ENCODE peak calls at places on chromosomes 3 and 15, in six cellular contexts. One of them, this sample, is unnamed.

GRCh38 chr15:60553163-60553562 is 74.2 kb upstream of the ICE2 start:
- DNase-seq in brain microvascular endothelial cell: no peak
- DNase-seq in HFF-Myc: no peak
- DNase-seq in thoracic aorta: no peak
- DNase-seq in WERI-Rb-1: peak
- DNase-seq in neuronal stem cell: no peak
- DNase-seq in this sample: no peak

GRCh38 chr3:17187589-17188184 is 302.9 kb downstream of the PLCL2 start:
- DNase-seq in brain microvascular endothelial cell: no peak
- DNase-seq in HFF-Myc: no peak
- DNase-seq in thoracic aorta: no peak
- DNase-seq in WERI-Rb-1: no peak
- DNase-seq in neuronal stem cell: no peak
- DNase-seq in this sample: no peak

GRCh38 chr3:162302983-162303624 is 806.5 kb downstream of the OTOL1 start:
- DNase-seq in brain microvascular endothelial cell: peak
- DNase-seq in HFF-Myc: no peak
- DNase-seq in thoracic aorta: no peak
- DNase-seq in WERI-Rb-1: no peak
- DNase-seq in neuronal stem cell: no peak
- DNase-seq in this sample: no peak

GRCh38 chr15:72991026-72991425 is 61.2 kb upstream of the NEO1 start:
- DNase-seq in brain microvascular endothelial cell: no peak
- DNase-seq in HFF-Myc: no peak
- DNase-seq in thoracic aorta: no peak
- DNase-seq in WERI-Rb-1: no peak
- DNase-seq in neuronal stem cell: no peak
- DNase-seq in this sample: no peak

GRCh38 chr3:11155341-11156025 is 1.2 kb downstream of the HRH1 start:
- DNase-seq in brain microvascular endothelial cell: peak
- DNase-seq in HFF-Myc: peak
- DNase-seq in thoracic aorta: peak
- DNase-seq in WERI-Rb-1: peak
- DNase-seq in neuronal stem cell: peak
- DNase-seq in this sample: peak

GRCh38 chr15:63610209-63610841 is 13.1 kb downstream of the FBXL22 start:
- DNase-seq in brain microvascular endothelial cell: peak
- DNase-seq in HFF-Myc: peak
- DNase-seq in thoracic aorta: no peak
- DNase-seq in WERI-Rb-1: peak
- DNase-seq in neuronal stem cell: peak
- DNase-seq in this sample: peak

GRCh38 chr15:71753346-71753745 is 57.0 kb upstream of the NR2E3 start:
- DNase-seq in brain microvascular endothelial cell: peak
- DNase-seq in HFF-Myc: peak
- DNase-seq in thoracic aorta: no peak
- DNase-seq in WERI-Rb-1: no peak
- DNase-seq in neuronal stem cell: no peak
- DNase-seq in this sample: no peak

GRCh38 chr3:46065294-46065705 is 38.0 kb upstream of the XCR1 start:
- DNase-seq in brain microvascular endothelial cell: no peak
- DNase-seq in HFF-Myc: no peak
- DNase-seq in thoracic aorta: no peak
- DNase-seq in WERI-Rb-1: no peak
- DNase-seq in neuronal stem cell: no peak
- DNase-seq in this sample: peak

GRCh38 chr3:117282506-117282905 is 572.9 kb downstream of the TUSC7 start:
- DNase-seq in brain microvascular endothelial cell: no peak
- DNase-seq in HFF-Myc: no peak
- DNase-seq in thoracic aorta: no peak
- DNase-seq in WERI-Rb-1: no peak
- DNase-seq in neuronal stem cell: no peak
- DNase-seq in this sample: no peak

GRCh38 chr3:171810278-171811058 is at the start of gene PLD1:
- DNase-seq in brain microvascular endothelial cell: peak
- DNase-seq in HFF-Myc: no peak
- DNase-seq in thoracic aorta: no peak
- DNase-seq in WERI-Rb-1: peak
- DNase-seq in neuronal stem cell: peak
- DNase-seq in this sample: peak

GRCh38 chr15:80773122-80773551 is 6.0 kb upstream of the CEMIP start:
- DNase-seq in brain microvascular endothelial cell: peak
- DNase-seq in HFF-Myc: no peak
- DNase-seq in thoracic aorta: no peak
- DNase-seq in WERI-Rb-1: peak
- DNase-seq in neuronal stem cell: no peak
- DNase-seq in this sample: no peak

GRCh38 chr3:134496481-134497071 is 10.7 kb downstream of the CEP63 start:
- DNase-seq in brain microvascular endothelial cell: no peak
- DNase-seq in HFF-Myc: no peak
- DNase-seq in thoracic aorta: no peak
- DNase-seq in WERI-Rb-1: no peak
- DNase-seq in neuronal stem cell: no peak
- DNase-seq in this sample: peak

GRCh38 chr3:147521646-147522045 is 112.5 kb downstream of the ZIC1 start:
- DNase-seq in brain microvascular endothelial cell: peak
- DNase-seq in HFF-Myc: peak
- DNase-seq in thoracic aorta: no peak
- DNase-seq in WERI-Rb-1: no peak
- DNase-seq in neuronal stem cell: no peak
- DNase-seq in this sample: no peak

GRCh38 chr3:59764131-59764530 is 714.3 kb upstream of the CFAP20DC start:
- DNase-seq in brain microvascular endothelial cell: no peak
- DNase-seq in HFF-Myc: no peak
- DNase-seq in thoracic aorta: no peak
- DNase-seq in WERI-Rb-1: no peak
- DNase-seq in neuronal stem cell: no peak
- DNase-seq in this sample: no peak

GRCh38 chr3:180595536-180595935 is 6.4 kb upstream of the TTC14 start:
- DNase-seq in brain microvascular endothelial cell: no peak
- DNase-seq in HFF-Myc: no peak
- DNase-seq in thoracic aorta: no peak
- DNase-seq in WERI-Rb-1: peak
- DNase-seq in neuronal stem cell: no peak
- DNase-seq in this sample: no peak

GRCh38 chr3:194571491-194571941 is 61.7 kb downstream of the TMEM44 start:
- DNase-seq in brain microvascular endothelial cell: no peak
- DNase-seq in HFF-Myc: no peak
- DNase-seq in thoracic aorta: no peak
- DNase-seq in WERI-Rb-1: no peak
- DNase-seq in neuronal stem cell: no peak
- DNase-seq in this sample: no peak

GRCh38 chr3:38538773-38539353 is 42.7 kb downstream of the EXOG start:
- DNase-seq in brain microvascular endothelial cell: no peak
- DNase-seq in HFF-Myc: no peak
- DNase-seq in thoracic aorta: no peak
- DNase-seq in WERI-Rb-1: no peak
- DNase-seq in neuronal stem cell: no peak
- DNase-seq in this sample: no peak

GRCh38 chr3:192879346-192880031 is 38.2 kb downstream of the MB21D2 start:
- DNase-seq in brain microvascular endothelial cell: peak
- DNase-seq in HFF-Myc: peak
- DNase-seq in thoracic aorta: no peak
- DNase-seq in WERI-Rb-1: no peak
- DNase-seq in neuronal stem cell: peak
- DNase-seq in this sample: peak

GRCh38 chr15:69285834-69286233 is 12.9 kb upstream of the PAQR5 start:
- DNase-seq in brain microvascular endothelial cell: no peak
- DNase-seq in HFF-Myc: no peak
- DNase-seq in thoracic aorta: no peak
- DNase-seq in WERI-Rb-1: no peak
- DNase-seq in neuronal stem cell: no peak
- DNase-seq in this sample: no peak

GRCh38 chr15:59814409-59814808 is 125.3 kb upstream of the BNIP2 start:
- DNase-seq in brain microvascular endothelial cell: no peak
- DNase-seq in HFF-Myc: no peak
- DNase-seq in thoracic aorta: no peak
- DNase-seq in WERI-Rb-1: peak
- DNase-seq in neuronal stem cell: no peak
- DNase-seq in this sample: no peak

GRCh38 chr3:83515123-83515522 is 1443.7 kb upstream of the CADM2 start:
- DNase-seq in brain microvascular endothelial cell: no peak
- DNase-seq in HFF-Myc: no peak
- DNase-seq in thoracic aorta: no peak
- DNase-seq in WERI-Rb-1: no peak
- DNase-seq in neuronal stem cell: no peak
- DNase-seq in this sample: no peak

GRCh38 chr3:134067311-134068161 is 37.8 kb upstream of the SLCO2A1 start:
- DNase-seq in brain microvascular endothelial cell: no peak
- DNase-seq in HFF-Myc: no peak
- DNase-seq in thoracic aorta: no peak
- DNase-seq in WERI-Rb-1: no peak
- DNase-seq in neuronal stem cell: no peak
- DNase-seq in this sample: no peak

GRCh38 chr3:70736009-70736408 is 423.6 kb upstream of the MDFIC2 start:
- DNase-seq in brain microvascular endothelial cell: no peak
- DNase-seq in HFF-Myc: no peak
- DNase-seq in thoracic aorta: no peak
- DNase-seq in WERI-Rb-1: no peak
- DNase-seq in neuronal stem cell: no peak
- DNase-seq in this sample: no peak

GRCh38 chr3:71659758-71660666 is 65.2 kb downstream of the EIF4E3 start:
- DNase-seq in brain microvascular endothelial cell: no peak
- DNase-seq in HFF-Myc: no peak
- DNase-seq in thoracic aorta: no peak
- DNase-seq in WERI-Rb-1: no peak
- DNase-seq in neuronal stem cell: no peak
- DNase-seq in this sample: no peak

GRCh38 chr15:27328616-27329015 is 357.6 kb downstream of the GABRG3 start:
- DNase-seq in brain microvascular endothelial cell: no peak
- DNase-seq in HFF-Myc: no peak
- DNase-seq in thoracic aorta: no peak
- DNase-seq in WERI-Rb-1: no peak
- DNase-seq in neuronal stem cell: no peak
- DNase-seq in this sample: no peak

GRCh38 chr15:52134502-52135144 is 22.0 kb upstream of the BCL2L10 start:
- DNase-seq in brain microvascular endothelial cell: no peak
- DNase-seq in HFF-Myc: no peak
- DNase-seq in thoracic aorta: no peak
- DNase-seq in WERI-Rb-1: no peak
- DNase-seq in neuronal stem cell: no peak
- DNase-seq in this sample: no peak

GRCh38 chr15:74430510-74430951 is 3.2 kb downstream of the SEMA7A start:
- DNase-seq in brain microvascular endothelial cell: no peak
- DNase-seq in HFF-Myc: no peak
- DNase-seq in thoracic aorta: no peak
- DNase-seq in WERI-Rb-1: no peak
- DNase-seq in neuronal stem cell: no peak
- DNase-seq in this sample: no peak
- H3K4me3 ChIP-seq in brain microvascular endothelial cell: peak
- H3K4me3 ChIP-seq in HFF-Myc: peak
- H3K4me3 ChIP-seq in thoracic aorta: no peak
- H3K4me3 ChIP-seq in WERI-Rb-1: no peak
- H3K4me3 ChIP-seq in neuronal stem cell: no peak
- H3K4me3 ChIP-seq in this sample: no peak

GRCh38 chr15:90401499-90401898 is 13.5 kb downstream of the IQGAP1 start:
- DNase-seq in brain microvascular endothelial cell: no peak
- DNase-seq in HFF-Myc: no peak
- DNase-seq in thoracic aorta: no peak
- DNase-seq in WERI-Rb-1: no peak
- DNase-seq in neuronal stem cell: no peak
- DNase-seq in this sample: no peak
- H3K4me3 ChIP-seq in brain microvascular endothelial cell: no peak
- H3K4me3 ChIP-seq in HFF-Myc: no peak
- H3K4me3 ChIP-seq in thoracic aorta: peak
- H3K4me3 ChIP-seq in WERI-Rb-1: no peak
- H3K4me3 ChIP-seq in neuronal stem cell: no peak
- H3K4me3 ChIP-seq in this sample: peak

GRCh38 chr3:55473788-55474187 is 13.3 kb downstream of the WNT5A start:
- DNase-seq in brain microvascular endothelial cell: no peak
- DNase-seq in HFF-Myc: no peak
- DNase-seq in thoracic aorta: no peak
- DNase-seq in WERI-Rb-1: no peak
- DNase-seq in neuronal stem cell: no peak
- DNase-seq in this sample: no peak
- H3K4me3 ChIP-seq in brain microvascular endothelial cell: no peak
- H3K4me3 ChIP-seq in HFF-Myc: no peak
- H3K4me3 ChIP-seq in thoracic aorta: no peak
- H3K4me3 ChIP-seq in WERI-Rb-1: no peak
- H3K4me3 ChIP-seq in neuronal stem cell: no peak
- H3K4me3 ChIP-seq in this sample: no peak

GRCh38 chr3:126515066-126515706 is 2.4 kb downstream of the UROC1 start:
- DNase-seq in brain microvascular endothelial cell: no peak
- DNase-seq in HFF-Myc: no peak
- DNase-seq in thoracic aorta: no peak
- DNase-seq in WERI-Rb-1: no peak
- DNase-seq in neuronal stem cell: no peak
- DNase-seq in this sample: no peak
- H3K4me3 ChIP-seq in brain microvascular endothelial cell: no peak
- H3K4me3 ChIP-seq in HFF-Myc: no peak
- H3K4me3 ChIP-seq in thoracic aorta: no peak
- H3K4me3 ChIP-seq in WERI-Rb-1: no peak
- H3K4me3 ChIP-seq in neuronal stem cell: no peak
- H3K4me3 ChIP-seq in this sample: no peak

This sample was measured in SK-N-SH.